ENCODE peak calls at places on chromosomes 1 and 21, in ten cellular contexts. A is stimulated activated CD8-positive, alpha-beta memory T cell treated with anti-CD3 and anti-CD28 coated beads, Interleukin-2, amount 100 ng/mL, for 1 hour; Y is nephron progenitor cell; K is globus pallidus; D is kidney tubule cell; N is fibroblast of lung; H is RKO; J is endodermal cell; T is GM04504; M is NCI-H446 treated with DMSO at 0.1 percent for 48 hours. G is an unnamed sample.

GRCh38 chr1:90402893-90403849 is 313.9 kb downstream of the BARHL2 start:
- DNase-seq in A (no peak), H (peak; percentile 82), Y (peak; percentile 6), M (peak; percentile 98), D (peak; percentile 95), K (no peak), J (peak; percentile 63), N (peak; percentile 85), T (peak; percentile 36), G (peak; percentile 97)

GRCh38 chr1:234971586-234972297 is 156.9 kb downstream of the TOMM20 start:
- DNase-seq in K (no peak), T (no peak), H (no peak), A (no peak), N (no peak), M (no peak), Y (no peak), J (peak; percentile 35), D (no peak), G (no peak)

GRCh38 chr1:7383671-7384070 is 387.4 kb upstream of the VAMP3 start:
- DNase-seq in Y (no peak), A (no peak), T (no peak), J (peak; percentile 16), M (no peak), D (no peak), K (no peak), H (no peak), N (no peak), G (no peak)

GRCh38 chr1:19035356-19036048 is 79.0 kb upstream of the IFFO2 start:
- DNase-seq in H (no peak), D (no peak), Y (no peak), J (peak; percentile 42), M (no peak), N (no peak), T (no peak), A (no peak), K (no peak), G (no peak)

GRCh38 chr1:35708179-35708891 is 10.3 kb downstream of the C1orf216 start:
- DNase-seq in J (peak; percentile 80), H (no peak), T (no peak), K (no peak), M (no peak), N (no peak), Y (no peak), A (no peak), D (no peak), G (no peak)

GRCh38 chr21:46083271-46084040 is 14.5 kb upstream of the COL6A2 start:
- DNase-seq in D (no peak), J (peak; percentile 45), N (peak; percentile 30), K (no peak), Y (no peak), T (peak; percentile 62), H (no peak), A (no peak), M (no peak), G (no peak)

GRCh38 chr1:233737341-233737740 is 123.4 kb downstream of the KCNK1 start:
- DNase-seq in N (no peak), M (no peak), A (no peak), Y (no peak), H (no peak), K (no peak), T (no peak), J (no peak), D (no peak), G (no peak)

GRCh38 chr21:25107708-25108107 is 499.6 kb downstream of the MRPL39 start:
- DNase-seq in M (no peak), A (no peak), N (peak; percentile 94), Y (no peak), J (no peak), D (peak; percentile 90), T (peak; percentile 61), H (peak; percentile 72), K (no peak), G (peak; percentile 74)

GRCh38 chr1:227372662-227373061 is 54.4 kb upstream of the CDC42BPA start:
- DNase-seq in J (no peak), T (no peak), M (no peak), D (no peak), A (no peak), N (peak; percentile 84), K (no peak), H (no peak), Y (no peak), G (peak; percentile 66)